ENCODE peak calls at places on chromosome 6, in nine cellular contexts. Z is right cardiac atrium, A is SK-N-SH, Q is small intestine, N is ovary, D is fibroblast of lung, H is cardiac muscle cell, G is upper lobe of right lung, L is ascending aorta. K is an unnamed sample. For H3K4me1 and H3K27me3, the result is how much of the 10 kb centered on the place peaks cover.

GRCh38 chr6:144036064-144036873 is 28.2 kb upstream of the PLAGL1 start:
- DNase-seq in A (no peak), Q (peak), G (peak), H (peak), Z (peak), N (no peak), D (peak), L (no peak), K (peak)

GRCh38 chr6:25296217-25296905 is 17.2 kb downstream of the CARMIL1 start:
- DNase-seq in D (no peak), Q (peak), N (no peak), G (no peak), Z (no peak), A (no peak), H (peak), L (no peak), K (no peak)

GRCh38 chr6:166820070-166820469 is 136.3 kb downstream of the RNASET2 start:
- DNase-seq in L (no peak), N (no peak), D (no peak), Z (no peak), Q (no peak), H (no peak), G (no peak), A (no peak), K (no peak)

GRCh38 chr6:11414564-11414963 is 123.0 kb upstream of the TMEM170B start:
- DNase-seq in A (no peak), D (no peak), Z (no peak), N (no peak), H (no peak), G (no peak), L (no peak), Q (peak), K (no peak)

GRCh38 chr6:12947191-12947795 is 230.7 kb downstream of the PHACTR1 start:
- DNase-seq in Q (no peak), G (no peak), D (no peak), N (no peak), L (no peak), H (no peak), Z (no peak), A (no peak), K (no peak)

GRCh38 chr6:45424628-45424955 is 46.9 kb upstream of the SUPT3H start:
- DNase-seq in L (no peak), Q (no peak), Z (no peak), D (no peak), H (no peak), A (no peak), N (no peak), G (no peak), K (no peak)

GRCh38 chr6:144581807-144582537 is 296.8 kb downstream of the UTRN start:
- DNase-seq in Z (no peak), H (peak), D (peak), Q (peak), N (no peak), A (peak), L (no peak), G (no peak), K (peak)

GRCh38 chr6:156832166-156832743 is 55.1 kb downstream of the ARID1B start:
- DNase-seq in L (no peak), A (peak), Q (peak), H (no peak), G (no peak), D (peak), Z (peak), N (peak), K (peak)

GRCh38 chr6:163702736-163703135 is 288.2 kb downstream of the QKI start:
- DNase-seq in A (no peak), H (no peak), Z (no peak), G (no peak), N (no peak), D (no peak), Q (no peak), L (no peak), K (no peak)

GRCh38 chr6:71496018-71496800 is 207.6 kb downstream of the OGFRL1 start:
- DNase-seq in A (no peak), D (peak), G (no peak), L (no peak), N (no peak), Z (peak), Q (no peak), H (no peak), K (peak)

GRCh38 chr6:80789912-80790635 is 683.6 kb downstream of the BCKDHB start:
- DNase-seq in N (no peak), H (no peak), D (peak), Z (no peak), L (no peak), A (no peak), G (no peak), Q (no peak), K (no peak)

GRCh38 chr6:108801331-108801730 is 46.9 kb upstream of the ARMC2 start:
- DNase-seq in H (no peak), N (no peak), G (no peak), Q (no peak), L (no peak), A (no peak), Z (no peak), D (no peak), K (no peak)

GRCh38 chr6:147390909-147391536 is 117.5 kb upstream of the SAMD5 start:
- DNase-seq in G (no peak), A (no peak), H (peak), N (no peak), Q (no peak), L (no peak), Z (no peak), D (peak), K (peak)

GRCh38 chr6:100346203-100346602 is 118.5 kb downstream of the SIM1 start:
- DNase-seq in D (peak), L (no peak), A (no peak), Z (no peak), N (no peak), H (no peak), G (no peak), Q (no peak), K (no peak)

GRCh38 chr6:22041797-22042489 is 254.9 kb downstream of the PRL start:
- DNase-seq in Z (no peak), L (no peak), N (no peak), H (no peak), Q (no peak), G (no peak), A (no peak), D (peak), K (no peak)

GRCh38 chr6:167113935-167114910 is 8.7 kb upstream of the CCR6 start:
- DNase-seq in Z (no peak), H (no peak), G (no peak), N (no peak), A (peak), L (no peak), Q (peak), D (no peak), K (no peak)

GRCh38 chr6:20317430-20317829 is 84.2 kb upstream of the E2F3 start:
- DNase-seq in L (no peak), A (no peak), Q (no peak), G (no peak), N (no peak), H (no peak), Z (no peak), D (no peak), K (no peak)

GRCh38 chr6:163354779-163355431 is 59.6 kb upstream of the QKI start:
- DNase-seq in Z (peak), Q (no peak), A (peak), L (no peak), H (no peak), G (peak), D (peak), N (peak), K (no peak)

GRCh38 chr6:145744619-145745018 is 9.3 kb upstream of the EPM2A start:
- DNase-seq in L (no peak), N (no peak), Z (no peak), D (no peak), H (no peak), Q (no peak), A (no peak), G (no peak), K (no peak)

GRCh38 chr6:129525055-129525454 is 184.9 kb downstream of the ARHGAP18 start:
- DNase-seq in L (no peak), A (no peak), D (peak), Q (no peak), G (no peak), Z (no peak), H (no peak), N (no peak), K (no peak)

DNA sequence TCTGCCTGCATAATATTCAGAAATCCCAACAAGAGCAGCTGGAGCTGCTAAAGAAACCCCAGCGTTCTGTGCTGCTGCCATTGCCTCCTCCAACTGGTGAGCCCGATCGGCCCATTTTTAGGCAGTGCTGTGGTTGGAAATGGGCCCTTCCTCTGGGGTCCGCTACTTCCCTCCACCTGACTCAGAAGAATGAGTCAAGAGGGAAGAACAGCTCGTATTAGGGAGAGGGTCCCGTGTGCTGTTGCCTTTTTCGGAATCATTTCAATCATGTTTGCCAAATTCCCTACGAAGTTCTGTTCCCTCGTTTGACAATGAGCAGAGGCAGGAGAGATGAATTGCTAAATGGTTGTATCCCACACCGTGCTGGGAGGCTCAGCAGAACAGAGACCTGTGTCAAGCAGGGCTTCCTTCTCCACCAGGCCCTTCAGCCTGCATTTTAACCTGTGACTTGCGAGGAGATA is 38.4 kb downstream of the THBS2 start:
- DNase-seq in N (peak), A (peak), Q (no peak), L (no peak), G (no peak), H (no peak), Z (no peak), D (peak), K (no peak)
- H3K4me3 ChIP-seq in N (no peak), A (no peak), Q (no peak), L (peak), G (no peak), H (no peak), Z (no peak), D (no peak), K (no peak)

GRCh38 chr6:40397287-40398033 is 189.7 kb downstream of the LRFN2 start:
- DNase-seq in D (no peak), Z (no peak), N (no peak), G (no peak), L (no peak), A (no peak), H (no peak), Q (no peak), K (no peak)

GRCh38 chr6:40400738-40401137 is 186.4 kb downstream of the LRFN2 start:
- DNase-seq in N (no peak), Q (no peak), H (no peak), L (no peak), D (no peak), Z (no peak), A (no peak), G (no peak), K (no peak)

GRCh38 chr6:40398034-40398679 is 189.0 kb downstream of the LRFN2 start:
- DNase-seq in N (no peak), H (no peak), G (no peak), Z (no peak), D (no peak), A (no peak), Q (no peak), L (no peak), K (no peak)

GRCh38 chr6:40399888-40400468 is 187.2 kb downstream of the LRFN2 start:
- DNase-seq in N (no peak), Z (no peak), L (no peak), H (no peak), Q (no peak), A (no peak), D (no peak), G (no peak), K (peak)

GRCh38 chr6:40398810-40399477 is 188.2 kb downstream of the LRFN2 start:
- DNase-seq in D (no peak), A (no peak), G (no peak), Q (no peak), Z (no peak), L (no peak), H (no peak), N (no peak), K (peak)
- H3K4me1 ChIP-seq in D (under half), A (under half), G (under half), Q (under half), Z (under half), L (under half), H (under half), N (under half), K (under half)

DNA sequence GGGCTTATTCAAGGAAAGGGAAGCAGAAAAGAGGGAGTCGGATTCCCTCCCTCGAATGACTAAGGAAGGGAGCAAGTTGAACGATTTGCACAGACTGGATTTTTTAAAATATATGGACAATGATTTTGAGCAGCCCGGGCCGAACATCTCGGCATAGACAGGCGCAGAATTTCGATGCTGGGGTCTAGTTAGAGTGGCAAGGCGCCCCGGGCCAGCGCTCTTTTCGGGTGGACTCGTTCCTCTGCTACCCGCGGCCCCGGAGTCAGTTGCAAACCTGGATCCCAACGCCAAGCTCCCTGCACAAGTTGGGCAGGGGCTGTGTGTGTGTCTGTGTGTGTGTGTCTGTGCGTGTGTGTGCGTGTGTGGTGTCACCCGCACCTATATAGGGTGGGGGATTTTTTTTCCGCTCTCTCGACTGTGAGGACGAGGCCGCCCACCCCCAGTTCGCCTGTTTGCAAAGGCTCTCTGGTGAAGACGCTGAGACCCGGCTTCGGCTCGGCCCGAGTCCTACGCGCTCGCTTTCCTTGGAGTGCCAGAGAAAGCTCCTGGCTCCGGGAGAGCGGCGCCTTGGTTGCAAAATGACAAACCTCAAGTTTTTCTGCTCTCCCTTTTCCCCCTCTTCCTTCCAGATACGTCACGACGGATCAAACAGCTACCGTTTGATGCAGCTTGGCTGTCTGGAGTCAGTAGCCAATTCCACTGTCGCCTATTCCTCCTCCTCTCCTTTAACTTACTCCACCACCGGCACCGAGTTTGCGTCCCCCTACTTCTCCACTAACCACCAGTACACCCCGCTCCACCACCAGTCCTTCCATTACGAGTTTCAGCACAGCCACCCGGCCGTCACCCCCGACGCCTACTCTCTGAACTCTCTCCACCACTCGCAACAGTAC is 1.4 kb downstream of the TFAP2D start:
- DNase-seq in Q (no peak), Z (no peak), H (peak), L (no peak), N (no peak), A (peak), G (no peak), D (no peak), K (no peak)
- H3K27me3 ChIP-seq in Q (under half), Z (under half), H (half or more), L (under half), N (under half), A (under half), G (half or more), D (under half), K (under half)

GRCh38 chr6:44074383-44075136 is 52.7 kb downstream of the MRPL14 start:
- DNase-seq in N (peak), G (peak), H (peak), A (peak), D (peak), Z (peak), Q (peak), L (no peak), K (peak)
- H3K4me3 ChIP-seq in N (no peak), G (no peak), H (no peak), A (no peak), D (no peak), Z (no peak), Q (no peak), L (no peak), K (no peak)

GRCh38 chr6:36824262-36824661 is 15.0 kb downstream of the CPNE5 start:
- DNase-seq in N (no peak), H (no peak), D (no peak), G (no peak), L (no peak), Q (no peak), A (no peak), Z (peak), K (no peak)
- H3K4me1 ChIP-seq in N (under half), H (under half), D (under half), G (under half), L (under half), Q (under half), A (under half), Z (under half), K (under half)

GRCh38 chr6:43207286-43207685 is 22.0 kb downstream of the DNPH1 start:
- DNase-seq in Z (no peak), D (no peak), A (no peak), L (no peak), N (no peak), H (no peak), G (no peak), Q (no peak), K (no peak)
- H3K27me3 ChIP-seq in Z (under half), D (under half), A (under half), L (under half), N (under half), H (under half), G (under half), Q (under half), K (under half)

GRCh38 chr6:44128020-44128917 is 915 bp downstream of the TMEM63B start:
- DNase-seq in Z (peak), Q (peak), A (peak), G (peak), N (peak), D (peak), H (peak), L (no peak), K (peak)
- H3K4me3 ChIP-seq in Z (peak), Q (peak), A (peak), G (peak), N (peak), D (peak), H (peak), L (peak), K (peak)

GRCh38 chr6:106662458-106662857 is 33.1 kb downstream of the QRSL1 start:
- DNase-seq in L (no peak), Q (no peak), H (no peak), D (no peak), N (no peak), A (no peak), G (no peak), Z (no peak), K (no peak)
- H3K4me1 ChIP-seq in L (under half), Q (under half), H (under half), D (under half), N (under half), A (under half), G (under half), Z (under half), K (under half)